ENCODE peak calls at places on chromosomes 6 and 20, in nine cellular contexts. O is sigmoid colon, E is GM12865, U is tibial artery, I is ovary, W is psoas muscle, S is lung, Y is PC-9, N is choroid plexus epithelial cell. H is an unnamed sample.

GRCh38 chr20:60268502-60268901 is 310.3 kb downstream of the CDH26 start:
- DNase-seq in O (no peak), E (no peak), U (no peak), I (no peak), W (no peak), S (no peak), Y (no peak), N (no peak), H (no peak)

GRCh38 chr6:137159912-137160311 is 13.5 kb downstream of the IL22RA2 start:
- DNase-seq in O (no peak), E (no peak), U (no peak), I (no peak), W (no peak), S (no peak), Y (no peak), N (peak), H (no peak)

GRCh38 chr6:2990179-2990931 is 9.3 kb upstream of the NQO2 start:
- DNase-seq in O (peak), E (no peak), U (no peak), I (peak), W (no peak), S (peak), Y (peak), N (peak), H (peak)

GRCh38 chr20:19737025-19737424 is 21.0 kb upstream of the RIN2 start:
- DNase-seq in O (no peak), E (peak), U (no peak), I (peak), W (no peak), S (no peak), Y (peak), N (peak), H (peak)

GRCh38 chr6:138347840-138348239 is 29.9 kb upstream of the SMIM28 start:
- DNase-seq in O (no peak), E (no peak), U (no peak), I (no peak), W (no peak), S (no peak), Y (no peak), N (no peak), H (no peak)

GRCh38 chr6:16414205-16414604 is 175.8 kb downstream of the GMPR start:
- DNase-seq in O (no peak), E (peak), U (no peak), I (no peak), W (no peak), S (no peak), Y (no peak), N (no peak), H (peak)

GRCh38 chr6:149223934-149224333 is 93.6 kb upstream of the TAB2 start:
- DNase-seq in O (no peak), E (no peak), U (no peak), I (no peak), W (no peak), S (no peak), Y (no peak), N (no peak), H (peak)

GRCh38 chr6:156658596-156659316 is 118.4 kb upstream of the ARID1B start:
- DNase-seq in O (no peak), E (no peak), U (no peak), I (no peak), W (no peak), S (no peak), Y (no peak), N (no peak), H (peak)

GRCh38 chr6:137745321-137745720 is 121.7 kb upstream of the TNFAIP3 start:
- DNase-seq in O (no peak), E (no peak), U (no peak), I (no peak), W (no peak), S (no peak), Y (no peak), N (no peak), H (no peak)

GRCh38 chr6:154602708-154603107 is 92.2 kb upstream of the CNKSR3 start:
- DNase-seq in O (no peak), E (no peak), U (no peak), I (no peak), W (no peak), S (no peak), Y (no peak), N (no peak), H (peak)

GRCh38 chr20:7765221-7765620 is 175.0 kb downstream of the HAO1 start:
- DNase-seq in O (no peak), E (peak), U (no peak), I (no peak), W (no peak), S (no peak), Y (no peak), N (peak), H (no peak)

GRCh38 chr6:101393291-101394251 is at the start of gene GRIK2:
- DNase-seq in O (no peak), E (peak), U (no peak), I (no peak), W (no peak), S (no peak), Y (no peak), N (no peak), H (peak)

GRCh38 chr20:23161968-23162696 is 76.0 kb upstream of the CD93 start:
- DNase-seq in O (peak), E (peak), U (peak), I (peak), W (peak), S (peak), Y (no peak), N (peak), H (peak)

GRCh38 chr6:156639023-156639728 is 138.0 kb upstream of the ARID1B start:
- DNase-seq in O (no peak), E (no peak), U (no peak), I (no peak), W (no peak), S (no peak), Y (no peak), N (no peak), H (no peak)

GRCh38 chr6:155510879-155511278 is 55.2 kb upstream of the NOX3 start:
- DNase-seq in O (no peak), E (peak), U (no peak), I (no peak), W (no peak), S (no peak), Y (no peak), N (no peak), H (no peak)

GRCh38 chr6:74439412-74439811 is 743.4 kb downstream of the CD109 start:
- DNase-seq in O (no peak), E (no peak), U (no peak), I (no peak), W (no peak), S (no peak), Y (no peak), N (no peak), H (no peak)

GRCh38 chr20:54174452-54175175 is 828 bp upstream of the CYP24A1 start:
- DNase-seq in O (no peak), E (no peak), U (no peak), I (no peak), W (no peak), S (no peak), Y (no peak), N (no peak), H (peak)

GRCh38 chr6:43812850-43813584 is 43.0 kb downstream of the VEGFA start:
- DNase-seq in O (no peak), E (peak), U (no peak), I (no peak), W (no peak), S (peak), Y (no peak), N (peak), H (no peak)

GRCh38 chr6:108518714-108519576 is 41.8 kb upstream of the FOXO3 start:
- DNase-seq in O (no peak), E (peak), U (no peak), I (no peak), W (no peak), S (no peak), Y (no peak), N (peak), H (peak)

GRCh38 chr6:79810153-79810806 is 137.1 kb downstream of the ELOVL4 start:
- DNase-seq in O (no peak), E (no peak), U (no peak), I (no peak), W (no peak), S (no peak), Y (no peak), N (peak), H (no peak)

GRCh38 chr20:9374480-9374879 is 139.9 kb upstream of the LAMP5 start:
- DNase-seq in O (no peak), E (no peak), U (no peak), I (no peak), W (no peak), S (no peak), Y (no peak), N (no peak), H (no peak)

DNA sequence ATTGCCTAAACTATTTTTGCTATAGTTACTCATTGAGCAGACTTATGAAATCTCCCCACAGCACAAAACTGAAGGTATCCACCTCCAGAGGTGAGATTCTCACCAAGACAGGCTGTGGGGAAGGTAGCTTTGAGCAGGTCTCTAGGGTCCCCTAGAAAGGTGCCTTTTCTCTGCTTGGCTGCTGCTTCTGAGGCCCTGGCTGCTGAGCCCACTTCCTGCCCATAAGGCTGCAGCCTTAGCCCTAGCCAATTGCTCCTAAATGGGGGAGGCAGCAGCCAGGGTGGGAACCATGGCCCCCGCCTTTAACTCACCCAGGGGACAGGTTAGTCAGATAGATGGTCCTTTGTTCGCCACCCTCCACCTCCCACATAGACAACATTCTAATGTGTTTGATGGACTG is 3.6 kb downstream of the NT5E start:
- DNase-seq in O (no peak), E (peak), U (no peak), I (no peak), W (no peak), S (no peak), Y (no peak), N (no peak), H (no peak)
- H3K4me3 ChIP-seq in O (no peak), E (peak), U (no peak), I (no peak), W (no peak), S (no peak), Y (peak), N (no peak), H (peak)

GRCh38 chr6:69038841-69039240 is 403.8 kb downstream of the ADGRB3 start:
- DNase-seq in O (no peak), E (no peak), U (no peak), I (no peak), W (no peak), S (no peak), Y (no peak), N (no peak), H (no peak)
- TF ChIP-seq CTCF in O (no peak), E (no peak), U (no peak), I (no peak), W (no peak), S (no peak), Y (no peak), N (no peak), H (no peak)

GRCh38 chr6:134288538-134289203 is 29.2 kb downstream of the SGK1 start:
- DNase-seq in O (no peak), E (peak), U (no peak), I (no peak), W (no peak), S (no peak), Y (peak), N (peak), H (peak)
- H3K4me3 ChIP-seq in O (no peak), E (no peak), U (no peak), I (no peak), W (no peak), S (no peak), Y (no peak), N (no peak), H (no peak)

GRCh38 chr20:36481380-36482043 is 59.8 kb upstream of the MYL9 start:
- DNase-seq in O (no peak), E (no peak), U (no peak), I (no peak), W (peak), S (no peak), Y (no peak), N (no peak), H (no peak)

GRCh38 chr20:36479938-36480337 is 61.4 kb upstream of the MYL9 start:
- DNase-seq in O (no peak), E (no peak), U (no peak), I (no peak), W (no peak), S (no peak), Y (no peak), N (peak), H (no peak)

GRCh38 chr20:36477475-36477874 is 63.8 kb upstream of the MYL9 start:
- DNase-seq in O (no peak), E (no peak), U (no peak), I (no peak), W (no peak), S (no peak), Y (no peak), N (no peak), H (no peak)

GRCh38 chr20:36480456-36481048 is 60.8 kb upstream of the MYL9 start:
- DNase-seq in O (no peak), E (no peak), U (no peak), I (no peak), W (no peak), S (no peak), Y (no peak), N (no peak), H (no peak)

DNA sequence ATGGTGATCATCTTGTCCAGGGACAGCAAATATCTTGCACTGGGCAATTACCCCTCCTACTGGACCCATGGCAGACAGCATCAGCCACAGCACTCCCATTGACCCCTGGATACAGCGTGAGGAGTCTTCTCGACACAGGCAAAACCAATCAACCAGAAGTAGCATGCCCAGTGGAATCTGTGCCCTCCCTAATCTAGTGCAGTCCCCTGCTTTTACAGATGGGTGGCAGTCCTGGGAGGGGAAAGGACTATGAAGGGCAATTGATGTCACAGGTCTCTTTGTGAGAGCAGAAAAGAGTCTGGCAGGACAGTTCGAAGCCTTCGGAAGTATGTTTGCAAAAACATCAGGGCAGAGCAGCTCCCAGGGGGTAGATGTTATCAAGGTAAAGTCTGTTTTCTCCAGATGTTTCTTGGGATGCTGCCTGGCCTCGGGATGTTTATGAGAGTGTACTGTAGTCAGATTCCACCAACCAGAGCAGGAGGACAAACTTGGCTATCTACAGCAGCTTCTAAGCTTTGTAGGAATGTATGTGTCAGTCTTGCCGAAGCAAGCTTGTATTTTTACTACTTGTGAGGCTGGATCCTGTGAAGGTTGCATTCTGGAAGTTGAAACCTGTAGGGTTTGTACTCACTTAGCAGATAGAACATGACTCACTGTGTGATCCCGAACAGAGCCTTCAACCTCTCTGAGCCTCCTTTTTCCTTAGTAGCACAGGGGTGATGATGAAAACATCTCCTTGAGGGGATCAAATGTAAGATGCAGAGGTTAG is 63.0 kb upstream of the MYL9 start:
- DNase-seq in O (no peak), E (no peak), U (no peak), I (no peak), W (no peak), S (no peak), Y (no peak), N (peak), H (peak)
- TF ChIP-seq CTCF in O (no peak), E (no peak), U (no peak), I (no peak), W (no peak), S (no peak), Y (no peak), N (peak), H (no peak)

GRCh38 chr6:52351879-52352238 is 10.1 kb upstream of the PAQR8 start:
- DNase-seq in O (no peak), E (no peak), U (no peak), I (no peak), W (no peak), S (no peak), Y (no peak), N (no peak), H (no peak)

GRCh38 chr6:52346503-52346902 is 15.4 kb upstream of the PAQR8 start:
- DNase-seq in O (no peak), E (no peak), U (no peak), I (no peak), W (no peak), S (no peak), Y (no peak), N (no peak), H (no peak)

GRCh38 chr6:52356017-52356416 is 5.9 kb upstream of the PAQR8 start:
- DNase-seq in O (no peak), E (no peak), U (no peak), I (no peak), W (no peak), S (no peak), Y (no peak), N (no peak), H (no peak)

GRCh38 chr6:52352239-52353008 is 9.5 kb upstream of the PAQR8 start:
- DNase-seq in O (no peak), E (peak), U (no peak), I (no peak), W (no peak), S (peak), Y (peak), N (peak), H (peak)
- H3K4me3 ChIP-seq in O (no peak), E (no peak), U (no peak), I (no peak), W (no peak), S (no peak), Y (peak), N (no peak), H (no peak)

DNA sequence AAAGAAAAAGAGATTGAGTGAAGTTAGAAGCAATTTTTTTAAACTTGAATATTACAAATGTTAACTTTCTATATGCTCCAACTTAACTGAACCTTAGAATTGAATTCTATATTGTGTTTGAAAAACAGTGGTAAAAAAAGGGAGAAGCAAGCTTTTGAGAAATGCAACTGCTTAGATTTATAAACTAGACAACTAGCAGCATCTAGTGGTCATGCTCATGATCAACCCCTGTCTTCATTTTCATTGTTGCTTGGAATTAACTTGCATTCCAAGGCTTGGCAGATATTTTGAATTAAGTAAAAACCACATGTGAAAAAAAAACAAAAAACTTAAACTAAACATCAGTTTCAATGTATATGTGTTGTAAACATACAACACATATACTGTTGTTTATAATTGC is 113.1 kb downstream of the C6orf58 start:
- DNase-seq in O (no peak), E (no peak), U (no peak), I (no peak), W (no peak), S (no peak), Y (no peak), N (peak), H (peak)
- TF ChIP-seq CTCF in O (peak), E (peak), U (no peak), I (peak), W (peak), S (no peak), Y (peak), N (peak), H (peak)

GRCh38 chr20:36543187-36544133 is 2.1 kb downstream of the MYL9 start:
- DNase-seq in O (peak), E (no peak), U (peak), I (peak), W (peak), S (no peak), Y (no peak), N (peak), H (peak)

GRCh38 chr20:36544134-36545018 is 3.1 kb downstream of the MYL9 start:
- DNase-seq in O (peak), E (no peak), U (peak), I (no peak), W (no peak), S (peak), Y (no peak), N (peak), H (peak)

GRCh38 chr20:36542019-36542488 is 735 bp downstream of the MYL9 start:
- DNase-seq in O (peak), E (no peak), U (peak), I (peak), W (peak), S (no peak), Y (no peak), N (peak), H (peak)

GRCh38 chr20:36541227-36542018 is at the start of gene MYL9:
- DNase-seq in O (peak), E (peak), U (peak), I (peak), W (peak), S (peak), Y (no peak), N (peak), H (peak)

DNA sequence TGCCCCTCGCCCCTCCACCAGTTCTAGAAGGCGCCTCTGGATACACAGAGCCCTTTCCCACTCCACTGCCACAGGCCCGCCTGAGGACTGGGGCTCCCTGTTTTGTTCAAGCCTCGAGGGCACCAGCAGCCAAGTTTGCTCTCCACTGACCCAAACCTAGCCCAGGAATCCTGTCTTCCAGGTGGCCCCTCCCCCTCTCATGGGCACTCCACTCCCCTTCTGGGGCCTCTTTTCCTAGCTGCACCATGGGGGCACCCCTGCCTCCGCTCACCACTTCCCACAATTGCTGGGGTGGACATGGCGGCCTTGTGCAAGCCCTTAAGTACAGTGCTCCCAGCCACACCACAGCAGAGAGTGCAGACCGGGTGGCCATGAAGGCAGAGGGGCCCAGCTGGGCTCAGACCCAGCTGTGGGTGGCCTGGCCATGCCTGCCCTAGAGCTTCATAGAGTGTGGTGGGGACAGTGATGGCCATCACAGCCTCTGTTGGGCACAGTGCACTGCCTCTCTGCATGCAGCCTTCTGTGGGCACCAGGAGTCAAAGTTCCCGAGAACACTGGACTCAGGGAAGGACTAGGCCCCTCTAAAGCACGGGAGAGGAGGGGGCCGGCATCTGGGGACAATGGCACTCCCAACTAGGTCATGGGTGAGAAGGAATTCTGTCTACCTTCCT is 1.3 kb downstream of the MYL9 start:
- DNase-seq in O (peak), E (no peak), U (no peak), I (no peak), W (no peak), S (no peak), Y (no peak), N (no peak), H (no peak)
- H3K4me3 ChIP-seq in O (peak), E (no peak), U (peak), I (peak), W (peak), S (peak), Y (no peak), N (peak), H (peak)

H was measured in cardiac fibroblast.